ENCODE peak calls at places on chromosomes 5 and 9, in five cellular contexts. One of them, this sample, is unnamed.

GRCh38 chr5:40796487-40796889 is 1.7 kb downstream of the PRKAA1 start:
- DNase-seq in NCI-H510A: no peak
- DNase-seq in activated CD4-positive, alpha-beta T cell treated with anti-CD3 and anti-CD28 coated beads, Interleukin-2, amount 50 U/mL, for 24 hours: no peak
- DNase-seq in GM12864: no peak
- DNase-seq in NCI-H524: no peak
- DNase-seq in this sample: no peak

GRCh38 chr9:73643379-73644013 is 491.8 kb downstream of the ANXA1 start:
- DNase-seq in NCI-H510A: no peak
- DNase-seq in activated CD4-positive, alpha-beta T cell treated with anti-CD3 and anti-CD28 coated beads, Interleukin-2, amount 50 U/mL, for 24 hours: no peak
- DNase-seq in GM12864: no peak
- DNase-seq in NCI-H524: no peak
- DNase-seq in this sample: no peak

GRCh38 chr5:156259618-156260017 is 67.3 kb upstream of the SGCD start:
- DNase-seq in NCI-H510A: no peak
- DNase-seq in activated CD4-positive, alpha-beta T cell treated with anti-CD3 and anti-CD28 coated beads, Interleukin-2, amount 50 U/mL, for 24 hours: no peak
- DNase-seq in GM12864: no peak
- DNase-seq in NCI-H524: peak
- DNase-seq in this sample: no peak

GRCh38 chr5:180519098-180519497 is 24.9 kb downstream of the CNOT6 start:
- DNase-seq in NCI-H510A: no peak
- DNase-seq in activated CD4-positive, alpha-beta T cell treated with anti-CD3 and anti-CD28 coated beads, Interleukin-2, amount 50 U/mL, for 24 hours: no peak
- DNase-seq in GM12864: no peak
- DNase-seq in NCI-H524: no peak
- DNase-seq in this sample: no peak

GRCh38 chr5:170467000-170467707 is 36.7 kb upstream of the KCNIP1 start:
- DNase-seq in NCI-H510A: no peak
- DNase-seq in activated CD4-positive, alpha-beta T cell treated with anti-CD3 and anti-CD28 coated beads, Interleukin-2, amount 50 U/mL, for 24 hours: no peak
- DNase-seq in GM12864: no peak
- DNase-seq in NCI-H524: no peak
- DNase-seq in this sample: no peak

GRCh38 chr5:76401801-76402250 is 1.3 kb upstream of the IQGAP2 start:
- DNase-seq in NCI-H510A: no peak
- DNase-seq in activated CD4-positive, alpha-beta T cell treated with anti-CD3 and anti-CD28 coated beads, Interleukin-2, amount 50 U/mL, for 24 hours: peak
- DNase-seq in GM12864: peak
- DNase-seq in NCI-H524: no peak
- DNase-seq in this sample: no peak

GRCh38 chr9:112174965-112175795 is at the start of gene SUSD1:
- DNase-seq in NCI-H510A: peak
- DNase-seq in activated CD4-positive, alpha-beta T cell treated with anti-CD3 and anti-CD28 coated beads, Interleukin-2, amount 50 U/mL, for 24 hours: no peak
- DNase-seq in GM12864: no peak
- DNase-seq in NCI-H524: peak
- DNase-seq in this sample: no peak

GRCh38 chr5:179731791-179732411 is 721 bp upstream of the MAML1 start:
- DNase-seq in NCI-H510A: no peak
- DNase-seq in activated CD4-positive, alpha-beta T cell treated with anti-CD3 and anti-CD28 coated beads, Interleukin-2, amount 50 U/mL, for 24 hours: peak
- DNase-seq in GM12864: peak
- DNase-seq in NCI-H524: peak
- DNase-seq in this sample: no peak

GRCh38 chr9:137067860-137068538 is 2.4 kb downstream of the SAPCD2 start:
- DNase-seq in NCI-H510A: peak
- DNase-seq in activated CD4-positive, alpha-beta T cell treated with anti-CD3 and anti-CD28 coated beads, Interleukin-2, amount 50 U/mL, for 24 hours: peak
- DNase-seq in GM12864: peak
- DNase-seq in NCI-H524: peak
- DNase-seq in this sample: peak

GRCh38 chr5:127970854-127971425 is 112.6 kb upstream of the SLC12A2 start:
- DNase-seq in NCI-H510A: no peak
- DNase-seq in activated CD4-positive, alpha-beta T cell treated with anti-CD3 and anti-CD28 coated beads, Interleukin-2, amount 50 U/mL, for 24 hours: no peak
- DNase-seq in GM12864: no peak
- DNase-seq in NCI-H524: no peak
- DNase-seq in this sample: no peak

GRCh38 chr5:103569313-103570060 is 6.9 kb upstream of the NUDT12 start:
- DNase-seq in NCI-H510A: no peak
- DNase-seq in activated CD4-positive, alpha-beta T cell treated with anti-CD3 and anti-CD28 coated beads, Interleukin-2, amount 50 U/mL, for 24 hours: no peak
- DNase-seq in GM12864: no peak
- DNase-seq in NCI-H524: peak
- DNase-seq in this sample: no peak

GRCh38 chr9:4148215-4148561 is 151.7 kb downstream of the GLIS3 start:
- DNase-seq in NCI-H510A: no peak
- DNase-seq in activated CD4-positive, alpha-beta T cell treated with anti-CD3 and anti-CD28 coated beads, Interleukin-2, amount 50 U/mL, for 24 hours: no peak
- DNase-seq in GM12864: no peak
- DNase-seq in NCI-H524: no peak
- DNase-seq in this sample: no peak

GRCh38 chr5:109905906-109906305 is 216.2 kb downstream of the MAN2A1 start:
- DNase-seq in NCI-H510A: no peak
- DNase-seq in activated CD4-positive, alpha-beta T cell treated with anti-CD3 and anti-CD28 coated beads, Interleukin-2, amount 50 U/mL, for 24 hours: no peak
- DNase-seq in GM12864: no peak
- DNase-seq in NCI-H524: no peak
- DNase-seq in this sample: no peak

GRCh38 chr5:56269216-56269927 is 36.2 kb upstream of the ANKRD55 start:
- DNase-seq in NCI-H510A: no peak
- DNase-seq in activated CD4-positive, alpha-beta T cell treated with anti-CD3 and anti-CD28 coated beads, Interleukin-2, amount 50 U/mL, for 24 hours: no peak
- DNase-seq in GM12864: peak
- DNase-seq in NCI-H524: peak
- DNase-seq in this sample: no peak

GRCh38 chr5:54021413-54022155 is 288.8 kb downstream of the ARL15 start:
- DNase-seq in NCI-H510A: no peak
- DNase-seq in activated CD4-positive, alpha-beta T cell treated with anti-CD3 and anti-CD28 coated beads, Interleukin-2, amount 50 U/mL, for 24 hours: no peak
- DNase-seq in GM12864: no peak
- DNase-seq in NCI-H524: no peak
- DNase-seq in this sample: no peak

GRCh38 chr5:159017787-159018186 is 81.9 kb downstream of the EBF1 start:
- DNase-seq in NCI-H510A: no peak
- DNase-seq in activated CD4-positive, alpha-beta T cell treated with anti-CD3 and anti-CD28 coated beads, Interleukin-2, amount 50 U/mL, for 24 hours: no peak
- DNase-seq in GM12864: no peak
- DNase-seq in NCI-H524: no peak
- DNase-seq in this sample: no peak

GRCh38 chr9:137382728-137383452 is 40.1 kb downstream of the EXD3 start:
- DNase-seq in NCI-H510A: peak
- DNase-seq in activated CD4-positive, alpha-beta T cell treated with anti-CD3 and anti-CD28 coated beads, Interleukin-2, amount 50 U/mL, for 24 hours: no peak
- DNase-seq in GM12864: no peak
- DNase-seq in NCI-H524: no peak
- DNase-seq in this sample: no peak

GRCh38 chr5:180862645-180863044 is 1.6 kb upstream of the ZFP62 start:
- DNase-seq in NCI-H510A: no peak
- DNase-seq in activated CD4-positive, alpha-beta T cell treated with anti-CD3 and anti-CD28 coated beads, Interleukin-2, amount 50 U/mL, for 24 hours: no peak
- DNase-seq in GM12864: no peak
- DNase-seq in NCI-H524: peak
- DNase-seq in this sample: no peak

GRCh38 chr5:139389701-139390638 is at the start of gene MZB1:
- DNase-seq in NCI-H510A: no peak
- DNase-seq in activated CD4-positive, alpha-beta T cell treated with anti-CD3 and anti-CD28 coated beads, Interleukin-2, amount 50 U/mL, for 24 hours: peak
- DNase-seq in GM12864: peak
- DNase-seq in NCI-H524: no peak
- DNase-seq in this sample: no peak

GRCh38 chr5:37222181-37222580 is 27.0 kb downstream of the CPLANE1 start:
- DNase-seq in NCI-H510A: no peak
- DNase-seq in activated CD4-positive, alpha-beta T cell treated with anti-CD3 and anti-CD28 coated beads, Interleukin-2, amount 50 U/mL, for 24 hours: no peak
- DNase-seq in GM12864: no peak
- DNase-seq in NCI-H524: no peak
- DNase-seq in this sample: no peak

GRCh38 chr5:67577424-67577823 is 380.8 kb upstream of the CD180 start:
- DNase-seq in NCI-H510A: no peak
- DNase-seq in activated CD4-positive, alpha-beta T cell treated with anti-CD3 and anti-CD28 coated beads, Interleukin-2, amount 50 U/mL, for 24 hours: no peak
- DNase-seq in GM12864: no peak
- DNase-seq in NCI-H524: no peak
- DNase-seq in this sample: peak

GRCh38 chr5:127612441-127613141 is 36.3 kb upstream of the CTXN3 start:
- DNase-seq in NCI-H510A: no peak
- DNase-seq in activated CD4-positive, alpha-beta T cell treated with anti-CD3 and anti-CD28 coated beads, Interleukin-2, amount 50 U/mL, for 24 hours: no peak
- DNase-seq in GM12864: no peak
- DNase-seq in NCI-H524: no peak
- DNase-seq in this sample: no peak

GRCh38 chr5:138533973-138534941 is 8.8 kb downstream of the ETF1 start:
- DNase-seq in NCI-H510A: no peak
- DNase-seq in activated CD4-positive, alpha-beta T cell treated with anti-CD3 and anti-CD28 coated beads, Interleukin-2, amount 50 U/mL, for 24 hours: no peak
- DNase-seq in GM12864: no peak
- DNase-seq in NCI-H524: no peak
- DNase-seq in this sample: no peak

This sample was measured in NCI-H2107.